ENCODE peak calls at places on chromosomes 16 and 17, in ten cellular contexts. B, N, U, W, M, V, E, S, Z and R are unnamed samples.

GRCh38 chr17:32992360-32993033 is 850 bp downstream of the SPACA3 start:
- DNase-seq in B (no peak), N (no peak), U (no peak), W (no peak), M (no peak), V (no peak), E (no peak), S (no peak), Z (no peak), R (no peak)

GRCh38 chr16:50259334-50260205 is 6.8 kb upstream of the ADCY7 start:
- DNase-seq in B (peak; percentile 33), N (peak; percentile 44), U (no peak), W (peak; percentile 47), M (peak; percentile 73), V (no peak), E (peak; percentile 76), S (no peak), Z (peak; percentile 73), R (no peak)

GRCh38 chr17:48294989-48295892 is 134.8 kb downstream of the SKAP1 start:
- DNase-seq in B (no peak), N (no peak), U (no peak), W (no peak), M (no peak), V (no peak), E (no peak), S (no peak), Z (no peak), R (no peak)

GRCh38 chr17:4246674-4247073 is 17.1 kb downstream of the ANKFY1 start:
- DNase-seq in B (no peak), N (no peak), U (no peak), W (no peak), M (no peak), V (no peak), E (no peak), S (no peak), Z (no peak), R (no peak)

GRCh38 chr16:88390760-88391496 is 8.2 kb downstream of the ZNF469 start:
- DNase-seq in B (no peak), N (no peak), U (no peak), W (no peak), M (peak; percentile 54), V (peak; percentile 52), E (no peak), S (no peak), Z (peak; percentile 66), R (no peak)

GRCh38 chr17:4772235-4772613 is 538 bp downstream of the TM4SF5 start:
- DNase-seq in B (no peak), N (no peak), U (no peak), W (no peak), M (no peak), V (no peak), E (no peak), S (no peak), Z (no peak), R (no peak)

GRCh38 chr16:65176603-65177002 is 54.7 kb upstream of the CDH11 start:
- DNase-seq in B (no peak), N (peak; percentile 60), U (no peak), W (peak; percentile 95), M (peak; percentile 54), V (peak; percentile 60), E (peak; percentile 73), S (no peak), Z (no peak), R (no peak)

GRCh38 chr16:5071341-5071680 is 332 bp upstream of the ALG1 start:
- DNase-seq in B (no peak), N (no peak), U (no peak), W (no peak), M (no peak), V (no peak), E (no peak), S (no peak), Z (no peak), R (no peak)

GRCh38 chr16:25007284-25007984 is 7.7 kb downstream of the ARHGAP17 start:
- DNase-seq in B (no peak), N (no peak), U (no peak), W (peak; percentile 93), M (no peak), V (no peak), E (no peak), S (no peak), Z (no peak), R (no peak)

GRCh38 chr16:1317479-1318267 is 8.2 kb downstream of the UBE2I start:
- DNase-seq in B (no peak), N (no peak), U (no peak), W (no peak), M (no peak), V (no peak), E (no peak), S (no peak), Z (no peak), R (no peak)

GRCh38 chr16:88754912-88755744 is 29.9 kb downstream of the PIEZO1 start:
- DNase-seq in B (no peak), N (no peak), U (peak; percentile 98), W (peak; percentile 77), M (no peak), V (no peak), E (no peak), S (peak; percentile 82), Z (no peak), R (no peak)

GRCh38 chr17:61427567-61427966 is 24.7 kb upstream of the TBX4 start:
- DNase-seq in B (no peak), N (no peak), U (no peak), W (no peak), M (no peak), V (no peak), E (no peak), S (no peak), Z (no peak), R (no peak)

GRCh38 chr17:77489239-77489897 is 348.6 kb downstream of the SEC14L1 start:
- DNase-seq in B (no peak), N (no peak), U (no peak), W (no peak), M (peak; percentile 15), V (no peak), E (no peak), S (no peak), Z (no peak), R (no peak)

GRCh38 chr17:7910711-7911110 is 5.4 kb downstream of the RNF227 start:
- DNase-seq in B (no peak), N (no peak), U (no peak), W (no peak), M (no peak), V (no peak), E (no peak), S (no peak), Z (no peak), R (no peak)
- H3K27ac ChIP-seq in B (no peak overlapping the region), N (no peak overlapping the region), U (no peak overlapping the region), W (no peak overlapping the region), M (no peak overlapping the region), V (no peak overlapping the region), E (no peak overlapping the region), S (peak overlapping the region; percentile 14), Z (no peak overlapping the region), R (no peak overlapping the region)

DNA sequence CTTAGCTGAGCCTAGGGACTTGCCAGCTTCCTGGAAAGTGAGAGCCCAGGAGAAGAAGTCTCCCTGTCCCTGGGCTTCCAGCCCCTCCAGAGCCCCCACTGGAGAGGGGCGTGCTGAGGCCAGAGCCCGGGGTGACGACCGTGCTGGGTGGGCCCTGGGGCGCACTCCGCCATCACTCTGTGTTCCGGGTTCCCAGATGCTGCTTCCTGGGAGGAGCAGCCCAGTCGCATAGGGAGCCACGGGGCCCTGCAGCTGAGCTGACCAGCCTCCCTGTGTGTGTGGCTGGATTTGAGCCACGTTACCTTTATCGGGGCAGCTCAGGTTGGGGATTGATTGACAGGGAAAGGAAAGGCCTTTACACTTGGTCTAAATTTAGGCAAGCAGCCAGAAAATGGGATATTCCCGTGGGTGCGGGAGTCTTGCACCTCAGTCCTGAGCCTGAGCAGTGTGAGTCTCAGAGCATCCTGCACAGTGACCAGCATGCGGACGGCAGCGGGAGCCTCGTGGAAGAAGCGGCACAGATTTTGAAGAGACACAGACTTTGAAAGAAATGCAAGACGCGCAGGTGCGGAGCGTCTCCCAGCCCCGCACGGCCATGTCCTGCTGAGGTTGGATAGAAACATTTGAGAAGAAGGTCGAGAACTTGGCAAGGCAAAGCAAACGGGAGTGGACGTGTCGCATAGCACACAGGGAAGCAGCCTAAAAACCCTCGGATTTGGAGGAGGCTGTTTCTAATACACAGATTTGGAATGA is 51.3 kb upstream of the ZNF750 start:
- DNase-seq in B (no peak), N (no peak), U (no peak), W (no peak), M (no peak), V (no peak), E (no peak), S (no peak), Z (no peak), R (no peak)
- H3K27ac ChIP-seq in B (no peak overlapping the region), N (no peak overlapping the region), U (peak overlapping the region; percentile 100), W (no peak overlapping the region), M (peak overlapping the region; percentile 59), V (peak overlapping the region; percentile 66), E (no peak overlapping the region), S (peak overlapping the region; percentile 16), Z (peak overlapping the region; percentile 79), R (no peak overlapping the region)

DNA sequence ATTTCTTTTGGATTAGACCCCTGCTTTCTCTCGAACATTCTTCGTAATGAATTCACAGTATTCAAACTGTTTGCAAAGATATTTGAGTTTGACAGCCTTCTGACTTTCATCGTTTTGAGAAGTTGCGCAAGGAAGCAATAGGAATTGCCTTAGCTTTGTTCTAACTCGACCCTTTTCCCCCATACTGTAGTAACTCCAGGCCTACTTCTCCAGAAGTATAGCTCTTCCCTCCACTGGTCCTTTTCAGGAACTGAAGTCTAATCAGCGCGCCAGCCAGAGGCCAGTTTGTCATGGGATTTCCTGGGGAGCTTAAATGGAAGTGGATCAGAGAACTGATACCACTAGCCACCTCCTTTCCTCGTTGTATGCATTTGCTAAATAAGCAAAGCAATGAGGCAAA is 28.0 kb downstream of the CDR2 start:
- DNase-seq in B (no peak), N (no peak), U (no peak), W (no peak), M (no peak), V (no peak), E (no peak), S (no peak), Z (no peak), R (no peak)
- H3K27ac ChIP-seq in B (no peak overlapping the region), N (no peak overlapping the region), U (no peak overlapping the region), W (no peak overlapping the region), M (peak overlapping the region; percentile 42), V (no peak overlapping the region), E (no peak overlapping the region), S (no peak overlapping the region), Z (no peak overlapping the region), R (no peak overlapping the region)

DNA sequence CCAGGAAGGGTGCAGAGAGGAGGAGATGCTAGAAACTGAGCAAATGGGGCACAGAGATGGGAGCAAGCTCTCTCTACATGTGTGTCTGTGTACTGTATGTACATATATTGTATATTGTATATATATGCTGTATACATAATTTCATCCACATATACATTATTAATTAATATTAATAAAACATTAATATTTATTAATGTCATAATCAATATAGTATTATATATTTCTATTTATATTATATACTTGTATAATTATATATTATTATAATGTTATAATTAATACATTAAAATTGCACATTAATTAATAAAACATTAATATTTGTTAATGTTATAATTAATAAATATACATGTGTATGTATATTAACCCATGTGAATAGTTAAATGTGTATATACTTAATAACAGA is 31.5 kb upstream of the FOXF1 start:
- DNase-seq in B (no peak), N (no peak), U (no peak), W (no peak), M (no peak), V (no peak), E (no peak), S (no peak), Z (no peak), R (no peak)
- H3K27ac ChIP-seq in B (no peak overlapping the region), N (no peak overlapping the region), U (no peak overlapping the region), W (no peak overlapping the region), M (no peak overlapping the region), V (no peak overlapping the region), E (no peak overlapping the region), S (no peak overlapping the region), Z (no peak overlapping the region), R (no peak overlapping the region)